ENCODE peak calls at places on chromosomes 1 and 21, in eight cellular contexts. X, T, U, Y, D, S, I and L are unnamed samples.
A peak's percentile ranks its signal among the peaks of the same experiment; 100 is the strongest.

GRCh38 chr1:184027751-184028682 is 9.5 kb downstream of the COLGALT2 start:
- DNase-seq in T (no peak), U (no peak), I (no peak), Y (no peak), S (no peak), X (no peak), D (no peak), L (no peak)

GRCh38 chr1:90851711-90852050 is 134.6 kb upstream of the BARHL2 start:
- DNase-seq in Y (no peak), U (no peak), X (no peak), I (no peak), T (no peak), S (no peak), D (no peak), L (no peak)

GRCh38 chr1:197915797-197916686 is 1.1 kb upstream of the LHX9 start:
- DNase-seq in D (no peak), U (peak; percentile 45), T (peak; percentile 61), S (peak; percentile 81), I (peak; percentile 46), Y (no peak), X (no peak), L (peak; percentile 75)

GRCh38 chr1:172727956-172728603 is 69.2 kb downstream of the FASLG start:
- DNase-seq in T (no peak), X (no peak), I (peak; percentile 42), U (no peak), S (no peak), Y (no peak), D (peak; percentile 45), L (no peak)

GRCh38 chr1:1273535-1274298 is at the start of gene UBE2J2:
- DNase-seq in D (peak; percentile 93), X (peak; percentile 97), S (peak; percentile 95), Y (peak; percentile 92), T (peak; percentile 94), U (peak; percentile 96), I (peak; percentile 89), L (peak; percentile 96)

GRCh38 chr1:25472494-25472893 is 41.8 kb downstream of the MACO1 start:
- DNase-seq in T (no peak), D (no peak), X (no peak), I (no peak), Y (no peak), U (no peak), S (no peak), L (no peak)

GRCh38 chr1:203444077-203444683 is 31.4 kb upstream of the PRELP start:
- DNase-seq in Y (no peak), U (no peak), T (no peak), I (peak; percentile 79), D (no peak), S (no peak), X (no peak), L (no peak)

GRCh38 chr1:246724001-246724724 is at the start of gene SCCPDH:
- DNase-seq in D (peak; percentile 84), X (no peak), Y (peak; percentile 75), I (peak; percentile 61), S (peak; percentile 81), T (peak; percentile 81), U (peak; percentile 78), L (peak; percentile 84)

GRCh38 chr1:193537266-193538003 is 351.0 kb upstream of the B3GALT2 start:
- DNase-seq in S (no peak), I (peak; percentile 46), U (no peak), T (no peak), Y (no peak), X (no peak), D (no peak), L (no peak)

GRCh38 chr1:116152950-116153691 is 41.9 kb downstream of the MAB21L3 start:
- DNase-seq in Y (no peak), X (peak; percentile 72), I (peak; percentile 83), S (no peak), D (no peak), U (no peak), T (no peak), L (peak; percentile 77)

GRCh38 chr21:26099610-26100219 is 70.9 kb downstream of the APP start:
- DNase-seq in U (no peak), T (no peak), S (no peak), X (no peak), Y (no peak), I (no peak), D (no peak), L (no peak)

GRCh38 chr1:179083031-179083345 is 1.1 kb downstream of the TOR3A start:
- DNase-seq in D (peak; percentile 49), X (no peak), S (no peak), U (no peak), Y (no peak), I (no peak), T (no peak), L (no peak)

GRCh38 chr1:225897595-225898514 is 8.9 kb upstream of the LEFTY1 start:
- DNase-seq in D (no peak), X (no peak), T (no peak), S (no peak), I (no peak), Y (no peak), U (no peak), L (no peak)

GRCh38 chr1:64881281-64881680 is 85.1 kb downstream of the JAK1 start:
- DNase-seq in I (no peak), Y (no peak), T (no peak), U (no peak), S (no peak), D (no peak), X (no peak), L (no peak)

GRCh38 chr1:228900993-228901392 is 165.7 kb downstream of the RHOU start:
- DNase-seq in U (no peak), D (no peak), I (no peak), X (peak; percentile 53), T (no peak), S (no peak), Y (no peak), L (no peak)

GRCh38 chr1:67850611-67851075 is 17.4 kb upstream of the GNG12 start:
- DNase-seq in Y (no peak), U (peak; percentile 71), T (peak; percentile 78), S (no peak), D (no peak), I (peak; percentile 97), X (no peak), L (no peak)

GRCh38 chr1:30419831-30420230 is 303.6 kb downstream of the MATN1 start:
- DNase-seq in D (no peak), Y (no peak), U (no peak), T (no peak), X (peak; percentile 24), S (no peak), I (no peak), L (no peak)

GRCh38 chr1:22340066-22340465 is 111.6 kb upstream of the ZBTB40 start:
- DNase-seq in X (no peak), D (no peak), I (no peak), S (no peak), U (no peak), Y (no peak), T (no peak), L (no peak)

GRCh38 chr21:34524671-34525601 is 12.9 kb upstream of the KCNE1 start:
- DNase-seq in T (no peak), S (no peak), U (no peak), I (no peak), Y (no peak), X (no peak), D (no peak), L (no peak)

GRCh38 chr1:248596615-248597014 is 885 bp downstream of the OR2T10 start:
- DNase-seq in D (peak; percentile 5), S (no peak), X (no peak), Y (no peak), I (no peak), U (no peak), T (no peak), L (no peak)

DNA sequence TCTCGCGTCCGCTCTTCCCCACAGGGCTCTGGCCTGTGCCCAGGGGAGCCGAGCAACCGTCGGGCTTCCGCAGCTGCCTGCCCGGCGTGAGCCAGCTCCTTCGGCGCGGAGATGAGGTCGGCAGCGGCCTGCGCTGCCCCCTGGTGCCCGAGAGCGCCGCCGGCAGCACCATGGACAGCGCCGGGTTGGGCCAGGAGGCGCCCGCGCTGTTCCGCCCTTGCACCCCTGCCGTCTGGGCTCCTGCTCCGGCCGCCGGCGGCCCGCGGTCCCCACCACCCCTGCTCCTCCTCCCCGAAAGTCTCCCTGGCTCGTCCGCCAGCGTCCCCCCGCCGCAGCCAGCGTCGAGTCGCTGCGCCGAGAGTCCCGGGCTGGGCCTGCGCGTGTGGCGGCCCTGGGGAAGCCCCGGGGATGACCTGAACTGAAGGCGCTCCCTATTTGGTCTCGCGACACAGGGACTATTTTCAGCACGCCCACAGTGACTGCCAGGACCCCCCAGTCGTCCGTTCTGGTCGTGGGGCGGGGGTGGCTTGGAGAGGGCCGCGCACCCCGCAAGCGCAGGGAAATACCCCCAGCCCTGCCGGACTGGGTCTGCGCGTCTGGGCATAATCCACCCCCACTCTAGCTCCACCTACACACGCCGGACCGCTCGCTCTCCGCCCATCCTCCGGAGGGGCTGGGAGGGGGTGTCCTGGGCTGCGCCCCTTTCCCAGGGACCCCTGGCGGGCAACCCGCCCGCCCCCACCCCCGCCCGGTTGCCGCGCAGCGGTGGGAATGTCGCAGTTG is 1.3 kb downstream of the HES3 start:
- DNase-seq in D (peak; percentile 83), T (peak; percentile 82), I (peak; percentile 73), U (peak; percentile 78), X (no peak), S (peak; percentile 92), Y (no peak), L (peak; percentile 81)
- H3K4me3 ChIP-seq in D (no peak overlapping the region), T (no peak overlapping the region), I (no peak overlapping the region), U (no peak overlapping the region), X (no peak overlapping the region), S (peak overlapping the region; percentile 24), Y (peak overlapping the region; percentile 1), L (no peak overlapping the region)

DNA sequence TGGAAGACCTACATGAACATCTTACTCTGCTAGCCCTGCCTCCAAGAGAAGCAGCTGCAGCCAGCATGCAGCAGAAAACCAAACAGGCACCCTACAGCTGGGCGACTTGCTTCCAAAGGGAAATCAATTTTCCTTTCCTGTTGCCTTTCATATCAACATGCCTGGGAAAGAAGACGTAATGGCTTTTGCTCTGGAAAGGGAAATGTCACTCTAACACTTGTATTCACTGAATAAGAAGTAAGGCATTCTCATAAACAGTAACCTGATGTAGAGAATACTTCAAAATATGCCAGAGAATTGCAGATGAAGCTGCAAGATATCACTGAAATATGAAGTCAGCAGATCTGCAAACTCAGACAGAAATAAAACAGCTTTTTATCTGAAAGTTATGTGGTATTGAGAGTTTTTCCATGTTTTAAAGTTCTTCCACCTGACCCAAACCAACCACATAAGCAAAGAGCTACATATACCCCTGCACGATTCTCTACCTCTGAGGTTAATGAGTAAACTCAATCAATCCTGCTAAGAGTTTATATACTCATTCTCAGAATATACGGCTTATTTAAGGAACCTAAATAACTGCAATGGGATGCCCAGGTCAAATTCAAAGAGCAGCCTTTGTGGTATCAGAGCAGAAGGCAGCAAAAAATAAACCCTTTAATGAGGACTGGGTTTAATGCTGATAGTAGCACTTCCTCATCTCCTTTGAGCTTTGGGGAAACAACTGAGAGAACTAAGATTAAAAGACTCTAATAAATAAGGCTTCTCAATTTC is 150.9 kb downstream of the RERE start:
- DNase-seq in U (no peak), D (no peak), I (no peak), X (no peak), S (no peak), Y (no peak), T (no peak), L (no peak)
- H3K27ac ChIP-seq in U (peak overlapping the region; percentile 30), D (no peak overlapping the region), I (no peak overlapping the region), X (no peak overlapping the region), S (peak overlapping the region; percentile 49), Y (no peak overlapping the region), T (peak overlapping the region; percentile 2), L (no peak overlapping the region)

GRCh38 chr1:154820646-154821045 is 49.4 kb downstream of the KCNN3 start:
- DNase-seq in X (no peak), T (no peak), D (no peak), Y (no peak), U (no peak), S (no peak), I (no peak), L (no peak)
- H3K27me3 ChIP-seq in X (no peaks in the 10 kb centered on the region), T (no peaks in the 10 kb centered on the region), D (peaks cover 7% of the 10 kb centered on the region), Y (no peaks in the 10 kb centered on the region), U (no peaks in the 10 kb centered on the region), S (no peaks in the 10 kb centered on the region), I (no peaks in the 10 kb centered on the region), L (no peaks in the 10 kb centered on the region)

GRCh38 chr1:66397192-66397591 is 136.8 kb upstream of the SGIP1 start:
- DNase-seq in D (no peak), S (no peak), X (no peak), I (no peak), U (no peak), T (no peak), Y (no peak), L (no peak)
- H3K4me3 ChIP-seq in D (no peak overlapping the region), S (no peak overlapping the region), X (no peak overlapping the region), I (no peak overlapping the region), U (no peak overlapping the region), T (no peak overlapping the region), Y (no peak overlapping the region), L (no peak overlapping the region)